ENCODE peak calls at places on chromosomes 11 and 22, in nine cellular contexts. Z, F, K, I, H, A, T, V and W are unnamed samples.

GRCh38 chr11:111465400-111465799 is 46.8 kb downstream of the BTG4 start:
- DNase-seq in Z (no peak), F (peak; percentile 68), K (no peak), I (no peak), H (no peak), A (no peak), T (peak; percentile 73), V (no peak), W (no peak)

GRCh38 chr11:118289411-118289810 is 15.1 kb upstream of the CD3E start:
- DNase-seq in Z (no peak), F (no peak), K (no peak), I (no peak), H (no peak), A (no peak), T (no peak), V (no peak), W (no peak)

GRCh38 chr22:48944756-48945620 is 882.7 kb downstream of the BRD1 start:
- DNase-seq in Z (no peak), F (no peak), K (no peak), I (no peak), H (no peak), A (no peak), T (no peak), V (no peak), W (no peak)

GRCh38 chr11:1052133-1053011 is 15.9 kb upstream of the MUC6 start:
- DNase-seq in Z (no peak), F (no peak), K (no peak), I (no peak), H (peak; percentile 34), A (no peak), T (no peak), V (no peak), W (no peak)

GRCh38 chr11:2072551-2073261 is 66.5 kb downstream of the IGF2 start:
- DNase-seq in Z (no peak), F (no peak), K (no peak), I (no peak), H (no peak), A (no peak), T (peak; percentile 11), V (no peak), W (no peak)

GRCh38 chr11:19607656-19608360 is 104.8 kb upstream of the NAV2 start:
- DNase-seq in Z (no peak), F (no peak), K (no peak), I (no peak), H (no peak), A (no peak), T (no peak), V (no peak), W (no peak)

GRCh38 chr11:73139476-73140198 is 2.5 kb downstream of the FCHSD2 start:
- DNase-seq in Z (no peak), F (peak; percentile 51), K (no peak), I (no peak), H (no peak), A (no peak), T (peak; percentile 40), V (no peak), W (no peak)

GRCh38 chr11:19183641-19184040 is 18.1 kb downstream of the CSRP3 start:
- DNase-seq in Z (no peak), F (no peak), K (no peak), I (no peak), H (no peak), A (no peak), T (no peak), V (no peak), W (no peak)

GRCh38 chr11:84922836-84923235 is 704.3 kb downstream of the DLG2 start:
- DNase-seq in Z (no peak), F (no peak), K (no peak), I (no peak), H (no peak), A (no peak), T (peak; percentile 18), V (no peak), W (peak; percentile 8)

GRCh38 chr22:43228330-43228729 is 41.4 kb upstream of the TTLL12 start:
- DNase-seq in Z (peak; percentile 10), F (peak; percentile 35), K (peak; percentile 88), I (no peak), H (peak; percentile 51), A (peak; percentile 36), T (peak; percentile 15), V (peak; percentile 49), W (peak; percentile 57)

GRCh38 chr11:1498262-1498661 is 11.7 kb upstream of the MOB2 start:
- DNase-seq in Z (no peak), F (no peak), K (no peak), I (no peak), H (no peak), A (no peak), T (no peak), V (no peak), W (no peak)

GRCh38 chr11:9078113-9079041 is 13.0 kb downstream of the SCUBE2 start:
- DNase-seq in Z (no peak), F (no peak), K (peak; percentile 60), I (no peak), H (no peak), A (no peak), T (no peak), V (no peak), W (no peak)

GRCh38 chr11:117723625-117724024 is 73.4 kb downstream of the DSCAML1 start:
- DNase-seq in Z (no peak), F (no peak), K (peak; percentile 33), I (no peak), H (no peak), A (no peak), T (no peak), V (no peak), W (no peak)

GRCh38 chr22:29213481-29213880 is 7.8 kb downstream of the EMID1 start:
- DNase-seq in Z (no peak), F (no peak), K (no peak), I (no peak), H (peak; percentile 8), A (no peak), T (no peak), V (no peak), W (no peak)

GRCh38 chr22:25388866-25389540 is 169.6 kb downstream of the CRYBB2 start:
- DNase-seq in Z (no peak), F (no peak), K (no peak), I (no peak), H (no peak), A (peak; percentile 17), T (no peak), V (no peak), W (no peak)

GRCh38 chr11:2509481-2510001 is 64.7 kb downstream of the KCNQ1 start:
- DNase-seq in Z (no peak), F (no peak), K (no peak), I (no peak), H (peak; percentile 21), A (no peak), T (no peak), V (no peak), W (no peak)

GRCh38 chr22:49869855-49870712 is 16.4 kb downstream of the ZBED4 start:
- DNase-seq in Z (no peak), F (no peak), K (no peak), I (no peak), H (no peak), A (no peak), T (no peak), V (no peak), W (no peak)

GRCh38 chr11:87224486-87224885 is 186.8 kb downstream of the TMEM135 start:
- DNase-seq in Z (no peak), F (no peak), K (no peak), I (no peak), H (no peak), A (no peak), T (no peak), V (no peak), W (no peak)

GRCh38 chr22:20437253-20438065 is at the start of gene SCARF2:
- DNase-seq in Z (no peak), F (no peak), K (peak; percentile 86), I (no peak), H (peak; percentile 98), A (no peak), T (peak; percentile 78), V (peak; percentile 86), W (peak; percentile 81)

DNA sequence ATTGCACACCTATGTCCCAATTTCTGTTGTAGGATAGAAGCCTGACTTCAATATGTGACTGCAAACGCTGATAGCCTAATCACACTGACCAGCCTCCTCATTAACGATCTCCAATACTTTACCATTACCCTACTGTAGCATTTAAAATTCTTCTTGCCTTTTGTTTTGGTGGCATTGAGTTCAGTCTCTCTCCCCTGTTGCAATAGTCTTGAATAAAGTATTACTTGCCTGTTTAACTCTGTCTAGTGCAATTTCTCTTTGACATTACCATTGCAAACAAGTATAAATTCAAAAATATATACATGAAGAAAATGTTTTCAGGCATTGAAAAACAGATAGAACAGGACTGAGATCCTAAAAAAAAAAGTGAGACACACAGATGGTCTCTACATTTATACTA is 649.1 kb upstream of the B3GAT1 start:
- DNase-seq in Z (no peak), F (no peak), K (no peak), I (no peak), H (no peak), A (no peak), T (no peak), V (no peak), W (no peak)
- H3K27ac ChIP-seq in Z (no peak overlapping the region), F (no peak overlapping the region), K (no peak overlapping the region), I (no peak overlapping the region), H (no peak overlapping the region), A (no peak overlapping the region), T (no peak overlapping the region), V (no peak overlapping the region), W (no peak overlapping the region)

DNA sequence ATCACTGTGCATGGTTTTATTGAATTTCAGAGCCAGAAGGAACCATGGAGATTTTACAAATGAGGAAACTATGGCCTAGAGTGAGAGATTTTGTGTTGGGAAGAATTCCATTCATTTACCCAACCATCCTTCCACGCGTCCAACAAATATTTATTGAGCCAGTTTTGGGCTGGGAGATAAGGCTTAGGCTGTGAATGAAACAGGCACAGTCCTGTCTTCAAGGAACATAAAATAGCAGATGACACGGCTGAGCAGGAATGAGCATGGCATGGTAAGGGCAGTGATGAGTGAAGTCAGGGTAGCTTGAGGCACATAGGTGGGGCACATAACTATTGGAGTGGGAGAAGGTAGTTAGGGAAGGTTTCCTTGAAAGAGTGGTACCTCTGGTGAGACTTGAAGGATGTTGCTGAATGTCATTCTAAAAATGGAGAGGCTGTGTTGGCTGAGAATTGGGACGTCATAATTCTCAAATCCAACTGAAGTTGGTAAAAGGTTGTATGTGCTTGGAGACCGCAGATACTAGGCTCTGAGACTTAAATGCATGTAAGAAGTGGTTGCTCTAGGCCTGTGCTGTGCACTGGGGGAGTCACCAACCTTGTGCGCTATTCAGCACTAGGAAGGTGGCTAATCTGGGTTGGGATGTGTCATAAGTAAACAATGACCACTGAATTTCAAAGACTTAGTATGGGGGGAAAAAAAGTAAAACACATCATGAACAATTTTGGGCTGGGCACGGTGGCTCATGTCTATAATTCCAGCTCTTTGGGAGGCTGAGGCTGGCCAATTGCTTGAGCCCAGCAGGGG is 51.8 kb downstream of the TEAD1 start:
- DNase-seq in Z (peak; percentile 48), F (peak; percentile 77), K (no peak), I (no peak), H (no peak), A (no peak), T (peak; percentile 57), V (no peak), W (no peak)
- TF ChIP-seq EZH2phosphoT487 in Z (no peak), F (no peak), K (no peak), I (no peak), H (no peak), A (no peak), T (no peak), V (no peak), W (no peak)

GRCh38 chr11:68041617-68042218 is 2.9 kb downstream of the TCIRG1 start:
- DNase-seq in Z (no peak), F (no peak), K (no peak), I (no peak), H (no peak), A (no peak), T (no peak), V (no peak), W (no peak)
- H3K27ac ChIP-seq in Z (no peak overlapping the region), F (no peak overlapping the region), K (no peak overlapping the region), I (no peak overlapping the region), H (no peak overlapping the region), A (peak overlapping the region; percentile 79), T (no peak overlapping the region), V (no peak overlapping the region), W (no peak overlapping the region)

GRCh38 chr11:46895821-46896220 is 22.5 kb downstream of the LRP4 start:
- DNase-seq in Z (no peak), F (no peak), K (no peak), I (no peak), H (no peak), A (no peak), T (peak; percentile 33), V (no peak), W (no peak)
- TF ChIP-seq EZH2phosphoT487 in Z (no peak), F (no peak), K (no peak), I (no peak), H (no peak), A (no peak), T (no peak), V (no peak), W (no peak)